ENCODE peak calls at places on chromosome 12, in nine cellular contexts. One of them, this sample, is unnamed.

GRCh38 chr12:8697476-8698131 is at the start of gene RIMKLB:
- DNase-seq in Karpas-422: peak; percentile 77
- DNase-seq in mammary epithelial cell: peak; percentile 78
- DNase-seq in IMR-90: peak; percentile 57
- DNase-seq in GM23338: peak; percentile 92
- DNase-seq in OCI-LY7: peak; percentile 89
- DNase-seq in astrocyte: peak; percentile 61
- DNase-seq in HCT116: no peak
- DNase-seq in neural progenitor cell: peak; percentile 95
- DNase-seq in this sample: peak; percentile 75

GRCh38 chr12:15858348-15858747 is 23.8 kb upstream of the STRAP start:
- DNase-seq in Karpas-422: no peak
- DNase-seq in mammary epithelial cell: no peak
- DNase-seq in IMR-90: no peak
- DNase-seq in GM23338: peak; percentile 63
- DNase-seq in OCI-LY7: no peak
- DNase-seq in astrocyte: no peak
- DNase-seq in HCT116: no peak
- DNase-seq in neural progenitor cell: peak; percentile 20
- DNase-seq in this sample: no peak

GRCh38 chr12:109044241-109044640 is 8.1 kb upstream of the USP30 start:
- DNase-seq in Karpas-422: no peak
- DNase-seq in mammary epithelial cell: no peak
- DNase-seq in IMR-90: no peak
- DNase-seq in GM23338: no peak
- DNase-seq in OCI-LY7: no peak
- DNase-seq in astrocyte: no peak
- DNase-seq in HCT116: no peak
- DNase-seq in neural progenitor cell: no peak
- DNase-seq in this sample: no peak

GRCh38 chr12:68119724-68120211 is 39.8 kb downstream of the IFNG start:
- DNase-seq in Karpas-422: no peak
- DNase-seq in mammary epithelial cell: peak; percentile 52
- DNase-seq in IMR-90: no peak
- DNase-seq in GM23338: no peak
- DNase-seq in OCI-LY7: no peak
- DNase-seq in astrocyte: peak; percentile 2
- DNase-seq in HCT116: no peak
- DNase-seq in neural progenitor cell: no peak
- DNase-seq in this sample: peak; percentile 51

GRCh38 chr12:109714141-109714912 is 702 bp downstream of the FAM222A start:
- DNase-seq in Karpas-422: peak; percentile 80
- DNase-seq in mammary epithelial cell: peak; percentile 46
- DNase-seq in IMR-90: peak; percentile 20
- DNase-seq in GM23338: peak; percentile 81
- DNase-seq in OCI-LY7: peak; percentile 68
- DNase-seq in astrocyte: peak; percentile 12
- DNase-seq in HCT116: no peak
- DNase-seq in neural progenitor cell: peak; percentile 92
- DNase-seq in this sample: peak; percentile 46

GRCh38 chr12:67788118-67788517 is 139.6 kb downstream of the DYRK2 start:
- DNase-seq in Karpas-422: no peak
- DNase-seq in mammary epithelial cell: no peak
- DNase-seq in IMR-90: no peak
- DNase-seq in GM23338: no peak
- DNase-seq in OCI-LY7: no peak
- DNase-seq in astrocyte: no peak
- DNase-seq in HCT116: no peak
- DNase-seq in neural progenitor cell: no peak
- DNase-seq in this sample: no peak

GRCh38 chr12:32944195-32944594 is 47.6 kb upstream of the PKP2 start:
- DNase-seq in Karpas-422: no peak
- DNase-seq in mammary epithelial cell: peak; percentile 72
- DNase-seq in IMR-90: no peak
- DNase-seq in GM23338: no peak
- DNase-seq in OCI-LY7: no peak
- DNase-seq in astrocyte: no peak
- DNase-seq in HCT116: no peak
- DNase-seq in neural progenitor cell: no peak
- DNase-seq in this sample: no peak

GRCh38 chr12:54169036-54169435 is 19.7 kb downstream of the SMUG1 start:
- DNase-seq in Karpas-422: no peak
- DNase-seq in mammary epithelial cell: no peak
- DNase-seq in IMR-90: no peak
- DNase-seq in GM23338: no peak
- DNase-seq in OCI-LY7: no peak
- DNase-seq in astrocyte: no peak
- DNase-seq in HCT116: no peak
- DNase-seq in neural progenitor cell: no peak
- DNase-seq in this sample: no peak

GRCh38 chr12:111362687-111363475 is 6.0 kb downstream of the PHETA1 start:
- DNase-seq in Karpas-422: no peak
- DNase-seq in mammary epithelial cell: no peak
- DNase-seq in IMR-90: no peak
- DNase-seq in GM23338: no peak
- DNase-seq in OCI-LY7: no peak
- DNase-seq in astrocyte: no peak
- DNase-seq in HCT116: no peak
- DNase-seq in neural progenitor cell: no peak
- DNase-seq in this sample: no peak

GRCh38 chr12:117527480-117527857 is 166.0 kb upstream of the NOS1 start:
- DNase-seq in Karpas-422: peak; percentile 1
- DNase-seq in mammary epithelial cell: no peak
- DNase-seq in IMR-90: no peak
- DNase-seq in GM23338: no peak
- DNase-seq in OCI-LY7: no peak
- DNase-seq in astrocyte: no peak
- DNase-seq in HCT116: no peak
- DNase-seq in neural progenitor cell: no peak
- DNase-seq in this sample: no peak

GRCh38 chr12:45315462-45315861 is 99.6 kb downstream of the ANO6 start:
- DNase-seq in Karpas-422: no peak
- DNase-seq in mammary epithelial cell: no peak
- DNase-seq in IMR-90: no peak
- DNase-seq in GM23338: no peak
- DNase-seq in OCI-LY7: no peak
- DNase-seq in astrocyte: no peak
- DNase-seq in HCT116: no peak
- DNase-seq in neural progenitor cell: no peak
- DNase-seq in this sample: no peak

GRCh38 chr12:80118565-80119337 is 19.4 kb downstream of the OTOGL start:
- DNase-seq in Karpas-422: no peak
- DNase-seq in mammary epithelial cell: no peak
- DNase-seq in IMR-90: no peak
- DNase-seq in GM23338: peak; percentile 29
- DNase-seq in OCI-LY7: no peak
- DNase-seq in astrocyte: no peak
- DNase-seq in HCT116: no peak
- DNase-seq in neural progenitor cell: no peak
- DNase-seq in this sample: no peak

DNA sequence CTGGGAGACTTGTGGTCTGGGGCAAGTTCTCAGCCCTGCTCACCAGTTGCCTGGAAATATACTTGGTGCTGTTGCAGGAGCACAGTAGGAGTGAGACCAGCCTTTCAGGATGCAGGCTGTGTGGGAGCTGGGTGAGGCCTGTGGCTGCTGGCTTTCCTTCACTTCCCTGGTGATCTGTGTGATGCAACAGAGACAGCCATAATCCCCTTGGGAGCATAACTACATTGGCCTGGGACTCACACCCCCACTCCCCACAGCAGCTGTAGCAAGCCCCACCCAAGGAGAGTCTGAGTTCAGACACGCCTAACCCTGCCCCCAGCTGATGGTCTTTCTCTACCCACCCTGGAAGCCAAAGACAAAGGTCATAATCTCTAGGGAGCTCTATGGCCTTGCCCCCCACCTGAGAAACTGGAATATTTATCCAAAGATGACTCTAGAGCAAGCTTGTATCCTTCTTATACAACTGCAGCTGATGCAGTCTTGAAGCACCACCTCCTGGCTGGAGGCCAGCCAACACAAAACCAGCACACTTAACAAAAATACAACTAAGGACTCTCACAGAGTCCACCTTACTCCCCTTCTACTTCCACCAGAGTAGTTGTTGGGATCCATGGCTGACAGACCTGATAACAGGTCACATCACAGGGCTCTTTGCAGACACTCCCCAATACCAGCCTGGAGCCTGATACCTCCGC is 190.4 kb upstream of the CPNE8 start:
- DNase-seq in Karpas-422: no peak
- DNase-seq in mammary epithelial cell: no peak
- DNase-seq in IMR-90: no peak
- DNase-seq in GM23338: no peak
- DNase-seq in OCI-LY7: no peak
- DNase-seq in astrocyte: no peak
- DNase-seq in HCT116: no peak
- DNase-seq in neural progenitor cell: no peak
- DNase-seq in this sample: no peak
- H2AFZ ChIP-seq in Karpas-422: no peak overlapping the region
- H2AFZ ChIP-seq in mammary epithelial cell: no peak overlapping the region
- H2AFZ ChIP-seq in IMR-90: no peak overlapping the region
- H2AFZ ChIP-seq in GM23338: peak overlapping the region; percentile 56
- H2AFZ ChIP-seq in OCI-LY7: no peak overlapping the region
- H2AFZ ChIP-seq in astrocyte: no peak overlapping the region
- H2AFZ ChIP-seq in HCT116: no peak overlapping the region
- H2AFZ ChIP-seq in neural progenitor cell: peak overlapping the region; percentile 63
- H2AFZ ChIP-seq in this sample: no peak overlapping the region

DNA sequence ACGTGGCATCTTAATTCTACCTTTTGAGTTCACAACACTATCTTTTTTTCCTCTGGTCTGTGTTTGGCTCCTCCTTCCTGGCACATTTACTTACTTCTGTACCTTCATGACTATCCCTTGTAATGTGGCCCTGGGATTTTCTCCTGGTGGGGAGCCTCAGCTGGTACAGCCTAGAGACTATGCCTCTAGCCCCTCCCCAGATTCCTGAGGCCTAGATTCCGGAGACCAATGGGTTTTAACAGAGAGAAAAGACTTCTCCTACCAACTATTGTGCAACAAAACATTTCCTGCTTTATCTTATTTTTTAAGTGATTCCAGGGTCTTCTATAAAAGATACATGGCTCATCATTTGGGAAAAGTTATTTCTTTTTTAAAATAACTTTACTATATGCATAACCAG is 216.2 kb upstream of the KRR1 start:
- DNase-seq in Karpas-422: no peak
- DNase-seq in mammary epithelial cell: no peak
- DNase-seq in IMR-90: no peak
- DNase-seq in GM23338: peak; percentile 71
- DNase-seq in OCI-LY7: no peak
- DNase-seq in astrocyte: no peak
- DNase-seq in HCT116: no peak
- DNase-seq in neural progenitor cell: peak; percentile 59
- DNase-seq in this sample: no peak
- H2AFZ ChIP-seq in Karpas-422: no peak overlapping the region
- H2AFZ ChIP-seq in mammary epithelial cell: peak overlapping the region; percentile 22
- H2AFZ ChIP-seq in IMR-90: peak overlapping the region; percentile 54
- H2AFZ ChIP-seq in GM23338: peak overlapping the region; percentile 5
- H2AFZ ChIP-seq in OCI-LY7: no peak overlapping the region
- H2AFZ ChIP-seq in astrocyte: no peak overlapping the region
- H2AFZ ChIP-seq in HCT116: no peak overlapping the region
- H2AFZ ChIP-seq in neural progenitor cell: peak overlapping the region; percentile 87
- H2AFZ ChIP-seq in this sample: no peak overlapping the region

GRCh38 chr12:24379038-24379437 is 429.6 kb upstream of the SOX5 start:
- DNase-seq in Karpas-422: peak; percentile 80
- DNase-seq in mammary epithelial cell: no peak
- DNase-seq in IMR-90: no peak
- DNase-seq in GM23338: no peak
- DNase-seq in OCI-LY7: no peak
- DNase-seq in astrocyte: no peak
- DNase-seq in HCT116: no peak
- DNase-seq in neural progenitor cell: no peak
- DNase-seq in this sample: no peak

GRCh38 chr12:24380122-24380521 is 430.7 kb upstream of the SOX5 start:
- DNase-seq in Karpas-422: no peak
- DNase-seq in mammary epithelial cell: no peak
- DNase-seq in IMR-90: peak; percentile 27
- DNase-seq in GM23338: peak; percentile 30
- DNase-seq in OCI-LY7: no peak
- DNase-seq in astrocyte: no peak
- DNase-seq in HCT116: no peak
- DNase-seq in neural progenitor cell: peak; percentile 81
- DNase-seq in this sample: no peak

GRCh38 chr12:24379493-24379892 is 430.0 kb upstream of the SOX5 start:
- DNase-seq in Karpas-422: no peak
- DNase-seq in mammary epithelial cell: no peak
- DNase-seq in IMR-90: no peak
- DNase-seq in GM23338: peak; percentile 21
- DNase-seq in OCI-LY7: no peak
- DNase-seq in astrocyte: no peak
- DNase-seq in HCT116: no peak
- DNase-seq in neural progenitor cell: peak; percentile 60
- DNase-seq in this sample: no peak

GRCh38 chr12:24381790-24382189 is 432.3 kb upstream of the SOX5 start:
- DNase-seq in Karpas-422: no peak
- DNase-seq in mammary epithelial cell: no peak
- DNase-seq in IMR-90: peak; percentile 32
- DNase-seq in GM23338: no peak
- DNase-seq in OCI-LY7: no peak
- DNase-seq in astrocyte: no peak
- DNase-seq in HCT116: no peak
- DNase-seq in neural progenitor cell: no peak
- DNase-seq in this sample: no peak

GRCh38 chr12:24378548-24379011 is 429.1 kb upstream of the SOX5 start:
- DNase-seq in Karpas-422: peak; percentile 92
- DNase-seq in mammary epithelial cell: no peak
- DNase-seq in IMR-90: peak; percentile 96
- DNase-seq in GM23338: peak; percentile 41
- DNase-seq in OCI-LY7: no peak
- DNase-seq in astrocyte: peak; percentile 54
- DNase-seq in HCT116: no peak
- DNase-seq in neural progenitor cell: peak; percentile 44
- DNase-seq in this sample: no peak
- H2AFZ ChIP-seq in Karpas-422: no peak overlapping the region
- H2AFZ ChIP-seq in mammary epithelial cell: no peak overlapping the region
- H2AFZ ChIP-seq in IMR-90: peak overlapping the region; percentile 15
- H2AFZ ChIP-seq in GM23338: no peak overlapping the region
- H2AFZ ChIP-seq in OCI-LY7: no peak overlapping the region
- H2AFZ ChIP-seq in astrocyte: no peak overlapping the region
- H2AFZ ChIP-seq in HCT116: no peak overlapping the region
- H2AFZ ChIP-seq in neural progenitor cell: no peak overlapping the region
- H2AFZ ChIP-seq in this sample: no peak overlapping the region

DNA sequence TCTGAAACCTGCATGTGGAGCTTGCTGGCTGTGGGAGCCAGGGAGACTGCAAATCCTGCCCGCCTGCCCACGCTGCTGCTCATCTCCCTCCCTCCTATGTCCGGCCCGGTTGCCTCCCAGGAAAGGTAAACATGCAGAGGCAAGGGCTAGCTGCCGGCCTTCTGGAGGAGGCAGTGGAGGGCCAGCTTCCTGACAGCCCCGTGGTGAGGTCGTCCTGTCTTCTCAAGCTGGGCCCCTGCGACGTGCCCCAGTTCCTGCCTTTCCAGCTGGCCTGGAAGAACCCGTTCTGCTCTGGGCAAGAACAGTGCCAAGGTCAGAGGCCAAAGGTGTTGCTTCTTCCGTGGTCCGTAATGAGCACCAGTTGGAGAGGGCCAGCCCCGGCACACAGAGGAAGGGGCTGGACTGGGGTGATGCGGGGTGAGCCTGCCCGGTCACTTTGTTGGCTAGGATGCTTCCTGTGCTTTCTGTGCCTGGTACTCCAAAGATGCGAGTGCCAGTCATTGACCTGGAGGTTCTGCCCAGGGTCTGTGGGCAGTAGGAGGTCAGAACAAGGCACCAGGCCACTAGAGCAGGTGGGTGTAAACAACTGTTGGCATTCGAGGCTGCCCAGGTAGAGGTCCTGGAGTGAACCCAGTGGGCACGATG is 25.3 kb downstream of the TPCN1 start:
- DNase-seq in Karpas-422: no peak
- DNase-seq in mammary epithelial cell: no peak
- DNase-seq in IMR-90: peak; percentile 38
- DNase-seq in GM23338: peak; percentile 39
- DNase-seq in OCI-LY7: no peak
- DNase-seq in astrocyte: no peak
- DNase-seq in HCT116: no peak
- DNase-seq in neural progenitor cell: no peak
- DNase-seq in this sample: no peak
- H2AFZ ChIP-seq in Karpas-422: no peak overlapping the region
- H2AFZ ChIP-seq in mammary epithelial cell: peak overlapping the region; percentile 2
- H2AFZ ChIP-seq in IMR-90: peak overlapping the region; percentile 93
- H2AFZ ChIP-seq in GM23338: no peak overlapping the region
- H2AFZ ChIP-seq in OCI-LY7: no peak overlapping the region
- H2AFZ ChIP-seq in astrocyte: no peak overlapping the region
- H2AFZ ChIP-seq in HCT116: no peak overlapping the region
- H2AFZ ChIP-seq in neural progenitor cell: no peak overlapping the region
- H2AFZ ChIP-seq in this sample: no peak overlapping the region